ENCODE peak calls at places on chromosomes 16 and 17, in eight cellular contexts. One of them, this sample, is unnamed.

GRCh38 chr17:76427457-76428231 is 25.3 kb downstream of the UBE2O start:
- DNase-seq in NCI-H2029: no peak
- DNase-seq in mammary epithelial cell: no peak
- DNase-seq in GM06990: no peak
- DNase-seq in GM12865: no peak
- DNase-seq in stimulated activated CD4-positive, alpha-beta T cell treated with anti-CD3 and anti-CD28 coated beads, Interleukin-1b, Interleukin-23, amount 100 ng/mL, for 24 hours: no peak
- DNase-seq in HCEC 1CT: peak; percentile 25
- DNase-seq in AG08395: peak; percentile 44
- DNase-seq in this sample: peak; percentile 47

GRCh38 chr16:28053461-28053860 is 10.1 kb downstream of the GSG1L start:
- DNase-seq in NCI-H2029: no peak
- DNase-seq in AG08395: no peak
- DNase-seq in mammary epithelial cell: no peak
- DNase-seq in stimulated activated CD4-positive, alpha-beta T cell treated with anti-CD3 and anti-CD28 coated beads, Interleukin-1b, Interleukin-23, amount 100 ng/mL, for 24 hours: no peak
- DNase-seq in HCEC 1CT: no peak
- DNase-seq in GM06990: no peak
- DNase-seq in GM12865: no peak
- DNase-seq in this sample: no peak

GRCh38 chr17:54972406-54973138 is 4.0 kb downstream of the STXBP4 start:
- DNase-seq in NCI-H2029: no peak
- DNase-seq in GM12865: no peak
- DNase-seq in AG08395: no peak
- DNase-seq in mammary epithelial cell: no peak
- DNase-seq in HCEC 1CT: no peak
- DNase-seq in stimulated activated CD4-positive, alpha-beta T cell treated with anti-CD3 and anti-CD28 coated beads, Interleukin-1b, Interleukin-23, amount 100 ng/mL, for 24 hours: no peak
- DNase-seq in GM06990: no peak
- DNase-seq in this sample: no peak

GRCh38 chr16:87435399-87436224 is 43.5 kb downstream of the MAP1LC3B start:
- DNase-seq in mammary epithelial cell: peak; percentile 66
- DNase-seq in NCI-H2029: no peak
- DNase-seq in AG08395: peak; percentile 36
- DNase-seq in HCEC 1CT: peak; percentile 97
- DNase-seq in stimulated activated CD4-positive, alpha-beta T cell treated with anti-CD3 and anti-CD28 coated beads, Interleukin-1b, Interleukin-23, amount 100 ng/mL, for 24 hours: no peak
- DNase-seq in GM12865: no peak
- DNase-seq in GM06990: no peak
- DNase-seq in this sample: peak; percentile 82

GRCh38 chr17:55770220-55770870 is 19.5 kb downstream of the PCTP start:
- DNase-seq in AG08395: peak; percentile 77
- DNase-seq in NCI-H2029: peak; percentile 44
- DNase-seq in GM06990: no peak
- DNase-seq in GM12865: peak; percentile 42
- DNase-seq in stimulated activated CD4-positive, alpha-beta T cell treated with anti-CD3 and anti-CD28 coated beads, Interleukin-1b, Interleukin-23, amount 100 ng/mL, for 24 hours: no peak
- DNase-seq in HCEC 1CT: peak; percentile 74
- DNase-seq in mammary epithelial cell: peak; percentile 56
- DNase-seq in this sample: peak; percentile 66

GRCh38 chr17:44977065-44977464 is 9.0 kb upstream of the C1QL1 start:
- DNase-seq in HCEC 1CT: no peak
- DNase-seq in GM12865: no peak
- DNase-seq in AG08395: no peak
- DNase-seq in stimulated activated CD4-positive, alpha-beta T cell treated with anti-CD3 and anti-CD28 coated beads, Interleukin-1b, Interleukin-23, amount 100 ng/mL, for 24 hours: no peak
- DNase-seq in NCI-H2029: no peak
- DNase-seq in GM06990: no peak
- DNase-seq in mammary epithelial cell: no peak
- DNase-seq in this sample: no peak

GRCh38 chr17:45127209-45127582 is 5.1 kb downstream of the PLCD3 start:
- DNase-seq in GM12865: no peak
- DNase-seq in mammary epithelial cell: no peak
- DNase-seq in GM06990: no peak
- DNase-seq in HCEC 1CT: no peak
- DNase-seq in AG08395: no peak
- DNase-seq in NCI-H2029: no peak
- DNase-seq in stimulated activated CD4-positive, alpha-beta T cell treated with anti-CD3 and anti-CD28 coated beads, Interleukin-1b, Interleukin-23, amount 100 ng/mL, for 24 hours: no peak
- DNase-seq in this sample: no peak

GRCh38 chr17:46178550-46179198 is 14.6 kb downstream of the KANSL1 start:
- DNase-seq in HCEC 1CT: peak; percentile 71
- DNase-seq in stimulated activated CD4-positive, alpha-beta T cell treated with anti-CD3 and anti-CD28 coated beads, Interleukin-1b, Interleukin-23, amount 100 ng/mL, for 24 hours: no peak
- DNase-seq in GM06990: no peak
- DNase-seq in mammary epithelial cell: no peak
- DNase-seq in AG08395: no peak
- DNase-seq in GM12865: no peak
- DNase-seq in NCI-H2029: no peak
- DNase-seq in this sample: peak; percentile 68

GRCh38 chr17:14308636-14308964 is 7.7 kb downstream of the HS3ST3B1 start:
- DNase-seq in stimulated activated CD4-positive, alpha-beta T cell treated with anti-CD3 and anti-CD28 coated beads, Interleukin-1b, Interleukin-23, amount 100 ng/mL, for 24 hours: no peak
- DNase-seq in mammary epithelial cell: no peak
- DNase-seq in AG08395: no peak
- DNase-seq in NCI-H2029: no peak
- DNase-seq in HCEC 1CT: no peak
- DNase-seq in GM12865: no peak
- DNase-seq in GM06990: no peak
- DNase-seq in this sample: no peak

GRCh38 chr16:20941635-20941926 is 41.0 kb downstream of the LYRM1 start:
- DNase-seq in AG08395: no peak
- DNase-seq in GM06990: no peak
- DNase-seq in mammary epithelial cell: no peak
- DNase-seq in NCI-H2029: no peak
- DNase-seq in GM12865: no peak
- DNase-seq in HCEC 1CT: no peak
- DNase-seq in stimulated activated CD4-positive, alpha-beta T cell treated with anti-CD3 and anti-CD28 coated beads, Interleukin-1b, Interleukin-23, amount 100 ng/mL, for 24 hours: no peak
- DNase-seq in this sample: no peak

GRCh38 chr17:20009052-20009301 is 182 bp upstream of the SPECC1 start:
- DNase-seq in GM06990: no peak
- DNase-seq in stimulated activated CD4-positive, alpha-beta T cell treated with anti-CD3 and anti-CD28 coated beads, Interleukin-1b, Interleukin-23, amount 100 ng/mL, for 24 hours: no peak
- DNase-seq in NCI-H2029: no peak
- DNase-seq in HCEC 1CT: peak; percentile 38
- DNase-seq in AG08395: no peak
- DNase-seq in GM12865: no peak
- DNase-seq in mammary epithelial cell: no peak
- DNase-seq in this sample: no peak

This sample was measured in LHCN-M2.